ENCODE peak calls at places on chromosomes 6 and 20, in seven cellular contexts. One of them, this sample, is unnamed. For H3K4me1 and H3K9me3, the result is how much of the 10 kb centered on the place peaks cover.

GRCh38 chr6:149615805-149616204 is 32.7 kb downstream of the KATNA1 start:
- DNase-seq in lung: no peak
- DNase-seq in endothelial cell of umbilical vein: no peak
- DNase-seq in H9: no peak
- DNase-seq in iPS DF 6.9: no peak
- DNase-seq in upper lobe of right lung: no peak
- DNase-seq in breast epithelium: no peak
- DNase-seq in this sample: no peak

GRCh38 chr20:40646321-40647212 is 42.5 kb downstream of the MAFB start:
- DNase-seq in breast epithelium: no peak
- DNase-seq in iPS DF 6.9: no peak
- DNase-seq in H9: no peak
- DNase-seq in lung: no peak
- DNase-seq in endothelial cell of umbilical vein: peak
- DNase-seq in upper lobe of right lung: no peak
- DNase-seq in this sample: no peak

GRCh38 chr6:370555-370954 is 21.0 kb upstream of the IRF4 start:
- DNase-seq in iPS DF 6.9: no peak
- DNase-seq in H9: no peak
- DNase-seq in upper lobe of right lung: no peak
- DNase-seq in endothelial cell of umbilical vein: no peak
- DNase-seq in lung: no peak
- DNase-seq in breast epithelium: no peak
- DNase-seq in this sample: no peak

GRCh38 chr20:34315236-34315635 is 12.1 kb upstream of the AHCY start:
- DNase-seq in iPS DF 6.9: no peak
- DNase-seq in lung: no peak
- DNase-seq in breast epithelium: no peak
- DNase-seq in endothelial cell of umbilical vein: no peak
- DNase-seq in upper lobe of right lung: no peak
- DNase-seq in H9: no peak
- DNase-seq in this sample: no peak

GRCh38 chr6:52130440-52130839 is 43.0 kb upstream of the PKHD1 start:
- DNase-seq in iPS DF 6.9: no peak
- DNase-seq in lung: no peak
- DNase-seq in breast epithelium: no peak
- DNase-seq in upper lobe of right lung: no peak
- DNase-seq in endothelial cell of umbilical vein: no peak
- DNase-seq in H9: no peak
- DNase-seq in this sample: no peak

GRCh38 chr6:37351027-37351426 is 2.8 kb upstream of the RNF8 start:
- DNase-seq in lung: no peak
- DNase-seq in H9: no peak
- DNase-seq in endothelial cell of umbilical vein: no peak
- DNase-seq in breast epithelium: no peak
- DNase-seq in iPS DF 6.9: no peak
- DNase-seq in upper lobe of right lung: no peak
- DNase-seq in this sample: no peak

GRCh38 chr6:3738381-3739131 is 13.0 kb downstream of the PXDC1 start:
- DNase-seq in iPS DF 6.9: no peak
- DNase-seq in breast epithelium: peak
- DNase-seq in lung: no peak
- DNase-seq in H9: no peak
- DNase-seq in upper lobe of right lung: no peak
- DNase-seq in endothelial cell of umbilical vein: no peak
- DNase-seq in this sample: no peak

GRCh38 chr6:127976796-127977195 is 75.9 kb upstream of the THEMIS start:
- DNase-seq in lung: no peak
- DNase-seq in iPS DF 6.9: no peak
- DNase-seq in breast epithelium: no peak
- DNase-seq in endothelial cell of umbilical vein: no peak
- DNase-seq in H9: no peak
- DNase-seq in upper lobe of right lung: no peak
- DNase-seq in this sample: no peak

GRCh38 chr20:1415667-1416468 is 23.0 kb upstream of the FKBP1A start:
- DNase-seq in lung: no peak
- DNase-seq in upper lobe of right lung: no peak
- DNase-seq in breast epithelium: no peak
- DNase-seq in iPS DF 6.9: no peak
- DNase-seq in H9: no peak
- DNase-seq in endothelial cell of umbilical vein: peak
- DNase-seq in this sample: no peak

GRCh38 chr6:10481101-10481500 is 40.0 kb upstream of the GCNT2 start:
- DNase-seq in upper lobe of right lung: no peak
- DNase-seq in breast epithelium: no peak
- DNase-seq in H9: no peak
- DNase-seq in iPS DF 6.9: no peak
- DNase-seq in lung: no peak
- DNase-seq in endothelial cell of umbilical vein: no peak
- DNase-seq in this sample: no peak

GRCh38 chr6:30842754-30843610 is 41.3 kb upstream of the DDR1 start:
- DNase-seq in breast epithelium: no peak
- DNase-seq in upper lobe of right lung: no peak
- DNase-seq in lung: no peak
- DNase-seq in H9: no peak
- DNase-seq in iPS DF 6.9: no peak
- DNase-seq in endothelial cell of umbilical vein: no peak
- DNase-seq in this sample: no peak

GRCh38 chr6:142075516-142076101 is 57.1 kb upstream of the GJE1 start:
- DNase-seq in iPS DF 6.9: no peak
- DNase-seq in endothelial cell of umbilical vein: no peak
- DNase-seq in lung: no peak
- DNase-seq in breast epithelium: no peak
- DNase-seq in H9: no peak
- DNase-seq in upper lobe of right lung: no peak
- DNase-seq in this sample: no peak

GRCh38 chr6:136226027-136226673 is 24.0 kb downstream of the MTFR2 start:
- DNase-seq in iPS DF 6.9: no peak
- DNase-seq in endothelial cell of umbilical vein: peak
- DNase-seq in upper lobe of right lung: no peak
- DNase-seq in H9: peak
- DNase-seq in breast epithelium: no peak
- DNase-seq in lung: peak
- DNase-seq in this sample: peak

GRCh38 chr20:56554869-56555268 is 21.8 kb downstream of the FAM209B start:
- DNase-seq in H9: peak
- DNase-seq in endothelial cell of umbilical vein: peak
- DNase-seq in iPS DF 6.9: peak
- DNase-seq in upper lobe of right lung: no peak
- DNase-seq in lung: peak
- DNase-seq in breast epithelium: no peak
- DNase-seq in this sample: no peak

GRCh38 chr6:17927705-17928104 is 59.7 kb downstream of the KIF13A start:
- DNase-seq in H9: no peak
- DNase-seq in lung: no peak
- DNase-seq in breast epithelium: no peak
- DNase-seq in iPS DF 6.9: no peak
- DNase-seq in endothelial cell of umbilical vein: no peak
- DNase-seq in upper lobe of right lung: no peak
- DNase-seq in this sample: no peak
- H3K4me1 ChIP-seq in H9: under half
- H3K4me1 ChIP-seq in lung: under half
- H3K4me1 ChIP-seq in breast epithelium: under half
- H3K4me1 ChIP-seq in iPS DF 6.9: under half
- H3K4me1 ChIP-seq in endothelial cell of umbilical vein: half or more
- H3K4me1 ChIP-seq in upper lobe of right lung: half or more
- H3K4me1 ChIP-seq in this sample: under half

GRCh38 chr6:140766999-140767398 is 1365.7 kb upstream of the GJE1 start:
- DNase-seq in iPS DF 6.9: no peak
- DNase-seq in endothelial cell of umbilical vein: no peak
- DNase-seq in H9: no peak
- DNase-seq in upper lobe of right lung: no peak
- DNase-seq in lung: no peak
- DNase-seq in breast epithelium: no peak
- DNase-seq in this sample: no peak
- H3K9me3 ChIP-seq in iPS DF 6.9: under half
- H3K9me3 ChIP-seq in endothelial cell of umbilical vein: under half
- H3K9me3 ChIP-seq in H9: under half
- H3K9me3 ChIP-seq in upper lobe of right lung: under half
- H3K9me3 ChIP-seq in lung: under half
- H3K9me3 ChIP-seq in breast epithelium: under half
- H3K9me3 ChIP-seq in this sample: under half

GRCh38 chr20:62901891-62902290 is 24.4 kb downstream of the DIDO1 start:
- DNase-seq in breast epithelium: no peak
- DNase-seq in lung: no peak
- DNase-seq in H9: no peak
- DNase-seq in upper lobe of right lung: no peak
- DNase-seq in iPS DF 6.9: no peak
- DNase-seq in endothelial cell of umbilical vein: no peak
- DNase-seq in this sample: no peak
- H3K4me1 ChIP-seq in breast epithelium: under half
- H3K4me1 ChIP-seq in lung: under half
- H3K4me1 ChIP-seq in H9: under half
- H3K4me1 ChIP-seq in upper lobe of right lung: under half
- H3K4me1 ChIP-seq in iPS DF 6.9: under half
- H3K4me1 ChIP-seq in endothelial cell of umbilical vein: under half
- H3K4me1 ChIP-seq in this sample: under half

DNA sequence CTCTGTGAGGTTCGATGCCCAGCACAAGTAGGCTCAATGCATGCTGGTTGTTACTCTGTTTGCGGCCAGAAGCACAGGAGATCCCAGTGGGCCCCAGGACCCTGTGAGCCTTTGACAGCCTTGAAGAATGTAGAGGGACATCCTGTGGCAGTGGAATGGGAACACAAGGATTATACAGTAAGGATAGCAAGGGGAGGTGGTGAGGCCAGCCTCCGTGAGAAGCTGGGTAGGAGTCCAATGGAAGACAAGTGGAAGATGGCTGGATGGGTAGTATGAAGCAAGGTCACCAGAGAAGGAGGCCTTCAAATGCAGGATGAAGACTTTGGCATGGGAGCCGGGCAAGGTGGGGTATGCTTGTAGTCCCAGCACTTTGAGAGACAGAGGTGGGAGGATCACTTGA is 622.9 kb upstream of the CDH4 start:
- DNase-seq in upper lobe of right lung: no peak
- DNase-seq in H9: no peak
- DNase-seq in endothelial cell of umbilical vein: no peak
- DNase-seq in lung: no peak
- DNase-seq in breast epithelium: no peak
- DNase-seq in iPS DF 6.9: no peak
- DNase-seq in this sample: no peak
- H3K9me3 ChIP-seq in upper lobe of right lung: under half
- H3K9me3 ChIP-seq in H9: under half
- H3K9me3 ChIP-seq in endothelial cell of umbilical vein: under half
- H3K9me3 ChIP-seq in lung: under half
- H3K9me3 ChIP-seq in breast epithelium: under half
- H3K9me3 ChIP-seq in iPS DF 6.9: under half
- H3K9me3 ChIP-seq in this sample: under half

GRCh38 chr6:43805695-43806040 is 35.7 kb downstream of the VEGFA start:
- DNase-seq in breast epithelium: no peak
- DNase-seq in H9: no peak
- DNase-seq in endothelial cell of umbilical vein: no peak
- DNase-seq in iPS DF 6.9: no peak
- DNase-seq in upper lobe of right lung: no peak
- DNase-seq in lung: no peak
- DNase-seq in this sample: no peak

GRCh38 chr6:43806758-43807227 is 36.8 kb downstream of the VEGFA start:
- DNase-seq in lung: no peak
- DNase-seq in iPS DF 6.9: no peak
- DNase-seq in breast epithelium: no peak
- DNase-seq in H9: no peak
- DNase-seq in upper lobe of right lung: no peak
- DNase-seq in endothelial cell of umbilical vein: no peak
- DNase-seq in this sample: no peak

GRCh38 chr6:43806041-43806757 is 36.2 kb downstream of the VEGFA start:
- DNase-seq in endothelial cell of umbilical vein: no peak
- DNase-seq in upper lobe of right lung: no peak
- DNase-seq in iPS DF 6.9: no peak
- DNase-seq in lung: no peak
- DNase-seq in H9: no peak
- DNase-seq in breast epithelium: no peak
- DNase-seq in this sample: no peak

GRCh38 chr6:43808412-43808811 is 38.4 kb downstream of the VEGFA start:
- DNase-seq in lung: no peak
- DNase-seq in breast epithelium: no peak
- DNase-seq in H9: no peak
- DNase-seq in upper lobe of right lung: no peak
- DNase-seq in iPS DF 6.9: no peak
- DNase-seq in endothelial cell of umbilical vein: no peak
- DNase-seq in this sample: no peak

GRCh38 chr6:43807228-43808061 is 37.4 kb downstream of the VEGFA start:
- DNase-seq in lung: peak
- DNase-seq in breast epithelium: no peak
- DNase-seq in iPS DF 6.9: no peak
- DNase-seq in endothelial cell of umbilical vein: no peak
- DNase-seq in H9: no peak
- DNase-seq in upper lobe of right lung: no peak
- DNase-seq in this sample: no peak
- H3K4me1 ChIP-seq in lung: under half
- H3K4me1 ChIP-seq in breast epithelium: under half
- H3K4me1 ChIP-seq in iPS DF 6.9: under half
- H3K4me1 ChIP-seq in endothelial cell of umbilical vein: under half
- H3K4me1 ChIP-seq in H9: under half
- H3K4me1 ChIP-seq in upper lobe of right lung: under half
- H3K4me1 ChIP-seq in this sample: under half

GRCh38 chr6:168043848-168044415 is 35.1 kb downstream of the FRMD1 start:
- DNase-seq in endothelial cell of umbilical vein: no peak
- DNase-seq in breast epithelium: no peak
- DNase-seq in iPS DF 6.9: no peak
- DNase-seq in lung: no peak
- DNase-seq in H9: no peak
- DNase-seq in upper lobe of right lung: peak
- DNase-seq in this sample: no peak

GRCh38 chr6:168044521-168045130 is 34.4 kb downstream of the FRMD1 start:
- DNase-seq in lung: no peak
- DNase-seq in endothelial cell of umbilical vein: no peak
- DNase-seq in upper lobe of right lung: peak
- DNase-seq in H9: no peak
- DNase-seq in iPS DF 6.9: no peak
- DNase-seq in breast epithelium: no peak
- DNase-seq in this sample: no peak

GRCh38 chr6:168041928-168042327 is 37.1 kb downstream of the FRMD1 start:
- DNase-seq in lung: no peak
- DNase-seq in upper lobe of right lung: peak
- DNase-seq in breast epithelium: no peak
- DNase-seq in iPS DF 6.9: no peak
- DNase-seq in H9: peak
- DNase-seq in endothelial cell of umbilical vein: no peak
- DNase-seq in this sample: peak

GRCh38 chr6:168042426-168043192 is 36.4 kb downstream of the FRMD1 start:
- DNase-seq in upper lobe of right lung: peak
- DNase-seq in endothelial cell of umbilical vein: no peak
- DNase-seq in iPS DF 6.9: no peak
- DNase-seq in H9: no peak
- DNase-seq in breast epithelium: no peak
- DNase-seq in lung: no peak
- DNase-seq in this sample: no peak

GRCh38 chr6:168043193-168043847 is 35.7 kb downstream of the FRMD1 start:
- DNase-seq in H9: no peak
- DNase-seq in breast epithelium: peak
- DNase-seq in iPS DF 6.9: no peak
- DNase-seq in endothelial cell of umbilical vein: no peak
- DNase-seq in lung: no peak
- DNase-seq in upper lobe of right lung: peak
- DNase-seq in this sample: no peak
- H3K9me3 ChIP-seq in H9: under half
- H3K9me3 ChIP-seq in breast epithelium: under half
- H3K9me3 ChIP-seq in iPS DF 6.9: under half
- H3K9me3 ChIP-seq in endothelial cell of umbilical vein: under half
- H3K9me3 ChIP-seq in lung: under half
- H3K9me3 ChIP-seq in upper lobe of right lung: under half
- H3K9me3 ChIP-seq in this sample: under half

This sample was measured in H1.